ENCODE peak calls at places on chromosomes 11 and 22, in four cellular contexts. Z, F, B and L are unnamed samples.

GRCh38 chr22:30205281-30206115 is 41.1 kb downstream of the LIF start:
- DNase-seq in B (peak; percentile 91), F (peak; percentile 90), Z (peak; percentile 97), L (peak; percentile 81)

GRCh38 chr11:65498042-65498726 is 661 bp upstream of the MALAT1 start:
- DNase-seq in Z (peak; percentile 81), B (no peak), F (no peak), L (peak; percentile 27)

GRCh38 chr11:15341587-15341986 is 226.9 kb downstream of the INSC start:
- DNase-seq in Z (no peak), B (no peak), F (no peak), L (no peak)

GRCh38 chr11:68418671-68419070 is 41.9 kb upstream of the PPP6R3 start:
- DNase-seq in Z (no peak), F (no peak), B (no peak), L (no peak)

GRCh38 chr11:120511804-120512726 is 517 bp downstream of the GRIK4 start:
- DNase-seq in Z (no peak), F (no peak), B (no peak), L (no peak)

GRCh38 chr22:36734171-36735058 is 30.9 kb upstream of the CACNG2 start:
- DNase-seq in B (no peak), F (no peak), Z (peak; percentile 37), L (no peak)

GRCh38 chr11:57324154-57324885 is 432 bp downstream of the TNKS1BP1 start:
- DNase-seq in B (peak; percentile 60), F (no peak), Z (peak; percentile 68), L (no peak)

GRCh38 chr11:119907122-119907933 is 178.3 kb upstream of the NECTIN1 start:
- DNase-seq in F (no peak), Z (no peak), B (no peak), L (no peak)

GRCh38 chr11:75142714-75143419 is 8.0 kb upstream of the SLCO2B1 start:
- DNase-seq in Z (peak; percentile 95), B (peak; percentile 93), F (peak; percentile 63), L (peak; percentile 95)

GRCh38 chr11:35272391-35272821 is 133.4 kb downstream of the CD44 start:
- DNase-seq in F (no peak), Z (no peak), B (no peak), L (no peak)

GRCh38 chr11:126991596-126991995 is 9.0 kb downstream of the KIRREL3 start:
- DNase-seq in Z (peak; percentile 12), F (no peak), B (no peak), L (no peak)

GRCh38 chr11:115629456-115630015 is 125.3 kb upstream of the CADM1 start:
- DNase-seq in Z (no peak), F (no peak), B (no peak), L (no peak)

GRCh38 chr22:35604671-35605457 is 12.3 kb downstream of the MB start:
- DNase-seq in Z (peak; percentile 31), F (no peak), B (no peak), L (no peak)

GRCh38 chr11:57476223-57476882 is 16.0 kb downstream of the RTN4RL2 start:
- DNase-seq in F (no peak), Z (no peak), B (no peak), L (no peak)

GRCh38 chr22:46025225-46025972 is 48.4 kb upstream of the WNT7B start:
- DNase-seq in F (no peak), B (no peak), Z (no peak), L (no peak)

GRCh38 chr11:90329043-90329442 is 106.2 kb upstream of the CHORDC1 start:
- DNase-seq in Z (no peak), F (no peak), B (no peak), L (no peak)

GRCh38 chr22:49433717-49434611 is 393.7 kb downstream of the BRD1 start:
- DNase-seq in F (no peak), Z (no peak), B (peak; percentile 28), L (no peak)

GRCh38 chr11:33257160-33257896 is at the start of gene HIPK3:
- DNase-seq in Z (peak; percentile 91), B (peak; percentile 77), F (no peak), L (no peak)

GRCh38 chr11:68900835-68901381 is 2.7 kb downstream of the MRPL21 start:
- DNase-seq in Z (no peak), B (no peak), F (no peak), L (no peak)

GRCh38 chr11:114368918-114369680 is 31.2 kb downstream of the C11orf71 start:
- DNase-seq in B (no peak), Z (no peak), F (no peak), L (no peak)

GRCh38 chr11:64265176-64266160 is 14.1 kb downstream of the PLCB3 start:
- DNase-seq in B (no peak), Z (no peak), F (no peak), L (no peak)

GRCh38 chr11:124669193-124669592 is 4.3 kb downstream of the SIAE start:
- DNase-seq in Z (peak; percentile 68), B (peak; percentile 49), F (no peak), L (peak; percentile 44)

GRCh38 chr11:65288706-65289536 is 25.7 kb upstream of the CDC42EP2 start:
- DNase-seq in Z (no peak), B (no peak), F (no peak), L (peak; percentile 84)

GRCh38 chr11:36023922-36024321 is 80.1 kb downstream of the LDLRAD3 start:
- DNase-seq in Z (peak; percentile 53), F (no peak), B (no peak), L (no peak)

GRCh38 chr11:119964136-119965025 is 173.5 kb downstream of the TRIM29 start:
- DNase-seq in F (no peak), Z (peak; percentile 29), B (no peak), L (no peak)

GRCh38 chr22:26259510-26259909 is 90.2 kb downstream of the SEZ6L start:
- DNase-seq in Z (peak; percentile 5), B (no peak), F (no peak), L (peak; percentile 15)

GRCh38 chr11:26286472-26287066 is 45.4 kb upstream of the ANO3 start:
- DNase-seq in B (no peak), Z (peak; percentile 36), F (no peak), L (no peak)

GRCh38 chr11:20055312-20055711 is 105.0 kb downstream of the DBX1 start:
- DNase-seq in B (no peak), F (peak; percentile 14), Z (no peak), L (no peak)

GRCh38 chr11:123381817-123382554 is 48.1 kb upstream of the GRAMD1B start:
- DNase-seq in B (no peak), F (no peak), Z (no peak), L (no peak)

GRCh38 chr22:31526275-31526674 is 29.9 kb downstream of the SFI1 start:
- DNase-seq in Z (no peak), B (no peak), F (no peak), L (no peak)

GRCh38 chr11:9094420-9094819 is 3.0 kb upstream of the SCUBE2 start:
- DNase-seq in F (no peak), B (no peak), Z (no peak), L (no peak)

GRCh38 chr11:9095421-9095820 is 4.0 kb upstream of the SCUBE2 start:
- DNase-seq in F (no peak), Z (no peak), B (no peak), L (no peak)

GRCh38 chr11:9091044-9091936 is at the start of gene SCUBE2:
- DNase-seq in B (peak; percentile 25), F (no peak), Z (no peak), L (no peak)

GRCh38 chr11:9092085-9092484 is 686 bp upstream of the SCUBE2 start:
- DNase-seq in Z (no peak), F (no peak), B (no peak), L (no peak)

DNA sequence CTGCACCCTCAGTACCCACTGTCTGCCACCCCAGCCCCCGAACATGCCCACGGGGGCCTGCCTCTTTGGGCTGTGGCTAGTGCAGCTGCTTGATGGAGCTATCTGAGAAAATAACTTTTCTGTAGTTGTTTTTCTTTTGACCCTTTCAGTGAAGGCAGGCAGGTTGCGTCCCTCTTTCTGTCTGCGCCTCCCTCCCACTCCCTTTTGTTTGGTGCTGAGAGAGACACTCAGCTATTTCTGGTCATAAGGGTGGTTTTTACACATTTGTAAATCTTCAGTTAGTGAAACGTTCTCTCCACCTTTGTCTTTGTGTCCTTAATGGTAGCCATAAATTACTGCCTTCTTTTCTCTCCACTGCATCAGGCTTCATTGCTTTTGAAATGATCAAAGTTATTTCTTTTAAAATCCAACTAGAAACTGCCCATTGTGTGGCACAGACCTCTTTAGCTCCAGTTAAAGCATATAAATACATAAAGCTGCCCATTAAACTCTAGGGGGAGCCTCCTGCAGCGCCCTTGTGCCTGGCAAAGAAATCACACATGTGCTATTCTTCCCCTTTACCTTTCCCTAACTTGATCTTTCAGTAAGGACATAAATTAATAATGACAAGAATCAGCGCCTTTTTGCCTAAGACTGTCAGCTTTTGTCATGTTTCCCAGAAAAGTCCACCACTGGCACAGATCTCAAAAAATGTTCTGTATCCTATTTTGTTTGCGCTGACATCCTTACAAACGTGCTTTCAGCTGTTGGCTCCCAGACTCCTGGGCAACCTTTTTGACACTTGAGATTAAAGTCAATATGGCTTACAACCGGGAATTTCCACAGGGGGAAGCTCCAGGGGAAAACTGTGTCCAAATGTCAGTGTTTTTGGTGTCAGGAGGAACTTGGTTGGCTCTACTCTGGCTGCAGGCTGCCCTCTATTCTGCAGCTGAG is 1.7 kb upstream of the SCUBE2 start:
- DNase-seq in Z (peak; percentile 17), F (no peak), B (no peak), L (no peak)
- TF ChIP-seq CTCF in Z (peak; percentile 30), F (peak; percentile 24), B (peak; percentile 46), L (peak; percentile 30)

GRCh38 chr11:61971177-61972111 is 4.0 kb upstream of the FTH1 start:
- DNase-seq in Z (peak; percentile 100), F (peak; percentile 95), B (peak; percentile 88), L (peak; percentile 96)
- H3K4me3 ChIP-seq in Z (no peak overlapping the region), F (no peak overlapping the region), B (no peak overlapping the region), L (no peak overlapping the region)

DNA sequence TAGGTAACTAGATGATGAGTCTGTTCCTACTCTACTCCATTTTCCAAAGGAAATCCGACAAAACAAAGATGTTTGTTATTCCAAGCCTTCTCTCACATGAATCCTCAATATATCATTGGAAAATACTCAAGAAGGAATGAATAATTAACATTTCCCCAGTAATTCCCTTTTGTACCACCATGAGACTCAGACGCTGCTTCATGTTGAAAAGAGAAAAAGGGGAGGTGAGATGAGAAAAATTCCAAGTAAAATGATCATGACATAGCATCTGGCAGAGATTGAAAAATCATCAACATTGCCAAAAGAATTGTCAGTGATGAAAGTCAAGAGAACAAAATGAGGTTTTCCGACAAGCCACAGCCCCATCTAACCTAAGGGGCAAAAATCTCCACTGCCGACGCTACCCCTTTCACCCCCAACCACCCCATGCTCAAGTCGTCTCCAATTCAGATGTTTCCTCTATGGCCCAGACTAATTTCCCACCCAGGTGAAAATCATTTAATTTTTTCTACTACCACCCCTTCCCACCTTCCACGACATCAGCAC is 1.3 kb downstream of the RAB6A start:
- DNase-seq in B (peak; percentile 35), F (no peak), Z (peak; percentile 41), L (no peak)
- TF ChIP-seq CTCF in B (peak; percentile 4), F (peak; percentile 20), Z (peak; percentile 27), L (no peak)

GRCh38 chr22:32752868-32753520 is 48.5 kb upstream of the TIMP3 start:
- DNase-seq in Z (peak; percentile 68), F (no peak), B (no peak), L (no peak)
- H3K4me3 ChIP-seq in Z (no peak overlapping the region), F (no peak overlapping the region), B (no peak overlapping the region), L (no peak overlapping the region)

GRCh38 chr11:129791515-129791914 is 24.1 kb upstream of the TMEM45B start:
- DNase-seq in F (no peak), B (no peak), Z (no peak), L (no peak)

GRCh38 chr11:129790131-129790530 is 25.5 kb upstream of the TMEM45B start:
- DNase-seq in B (no peak), Z (no peak), F (no peak), L (no peak)

GRCh38 chr11:129788278-129788677 is 27.4 kb upstream of the TMEM45B start:
- DNase-seq in Z (no peak), B (no peak), F (no peak), L (no peak)

GRCh38 chr11:129787518-129787917 is 28.1 kb upstream of the TMEM45B start:
- DNase-seq in F (no peak), B (no peak), Z (no peak), L (no peak)

GRCh38 chr11:129785383-129786111 is 30.1 kb upstream of the TMEM45B start:
- DNase-seq in F (no peak), B (no peak), Z (peak; percentile 43), L (no peak)
- TF ChIP-seq CTCF in F (no peak), B (peak; percentile 55), Z (peak; percentile 31), L (no peak)